ENCODE peak calls at places on chromosomes 3 and 15, in ten cellular contexts. One of them, this sample, is unnamed. For H3K9me3, the result is how much of the 10 kb centered on the place peaks cover.

GRCh38 chr15:90840954-90841353 is 27.4 kb upstream of the FURIN start:
- DNase-seq in mesenchymal stem cell: peak
- DNase-seq in adrenal gland: no peak
- DNase-seq in left lung: peak
- DNase-seq in aorta: no peak
- DNase-seq in tibial artery: no peak
- DNase-seq in lung: no peak
- DNase-seq in A673: no peak
- DNase-seq in heart right ventricle: no peak
- DNase-seq in CD4-positive, alpha-beta memory T cell: no peak
- DNase-seq in this sample: no peak

GRCh38 chr3:106114220-106114619 is 245.4 kb upstream of the CBLB start:
- DNase-seq in mesenchymal stem cell: peak
- DNase-seq in adrenal gland: no peak
- DNase-seq in left lung: no peak
- DNase-seq in aorta: no peak
- DNase-seq in tibial artery: no peak
- DNase-seq in lung: no peak
- DNase-seq in A673: no peak
- DNase-seq in heart right ventricle: no peak
- DNase-seq in CD4-positive, alpha-beta memory T cell: no peak
- DNase-seq in this sample: no peak

GRCh38 chr3:64345351-64345750 is 120.1 kb upstream of the PRICKLE2 start:
- DNase-seq in mesenchymal stem cell: peak
- DNase-seq in adrenal gland: no peak
- DNase-seq in left lung: no peak
- DNase-seq in aorta: no peak
- DNase-seq in tibial artery: no peak
- DNase-seq in lung: peak
- DNase-seq in A673: no peak
- DNase-seq in heart right ventricle: no peak
- DNase-seq in CD4-positive, alpha-beta memory T cell: no peak
- DNase-seq in this sample: peak

GRCh38 chr15:77506311-77507150 is 85.8 kb downstream of the HMG20A start:
- DNase-seq in mesenchymal stem cell: no peak
- DNase-seq in adrenal gland: peak
- DNase-seq in left lung: no peak
- DNase-seq in aorta: no peak
- DNase-seq in tibial artery: peak
- DNase-seq in lung: peak
- DNase-seq in A673: no peak
- DNase-seq in heart right ventricle: peak
- DNase-seq in CD4-positive, alpha-beta memory T cell: no peak
- DNase-seq in this sample: no peak

GRCh38 chr15:93470042-93470441 is 381.0 kb upstream of the RGMA start:
- DNase-seq in mesenchymal stem cell: no peak
- DNase-seq in adrenal gland: no peak
- DNase-seq in left lung: no peak
- DNase-seq in aorta: no peak
- DNase-seq in tibial artery: no peak
- DNase-seq in lung: no peak
- DNase-seq in A673: no peak
- DNase-seq in heart right ventricle: no peak
- DNase-seq in CD4-positive, alpha-beta memory T cell: no peak
- DNase-seq in this sample: no peak

GRCh38 chr15:94265009-94265408 is 33.6 kb downstream of the MCTP2 start:
- DNase-seq in mesenchymal stem cell: peak
- DNase-seq in adrenal gland: no peak
- DNase-seq in left lung: no peak
- DNase-seq in aorta: no peak
- DNase-seq in tibial artery: no peak
- DNase-seq in lung: no peak
- DNase-seq in A673: no peak
- DNase-seq in heart right ventricle: no peak
- DNase-seq in CD4-positive, alpha-beta memory T cell: no peak
- DNase-seq in this sample: no peak

GRCh38 chr3:152243301-152243711 is 25.4 kb upstream of the MBNL1 start:
- DNase-seq in mesenchymal stem cell: no peak
- DNase-seq in adrenal gland: no peak
- DNase-seq in left lung: no peak
- DNase-seq in aorta: no peak
- DNase-seq in tibial artery: no peak
- DNase-seq in lung: no peak
- DNase-seq in A673: no peak
- DNase-seq in heart right ventricle: no peak
- DNase-seq in CD4-positive, alpha-beta memory T cell: peak
- DNase-seq in this sample: no peak

GRCh38 chr15:84009616-84010015 is 226.0 kb upstream of the GOLGA6L4 start:
- DNase-seq in mesenchymal stem cell: no peak
- DNase-seq in adrenal gland: no peak
- DNase-seq in left lung: no peak
- DNase-seq in aorta: no peak
- DNase-seq in tibial artery: peak
- DNase-seq in lung: no peak
- DNase-seq in A673: no peak
- DNase-seq in heart right ventricle: peak
- DNase-seq in CD4-positive, alpha-beta memory T cell: no peak
- DNase-seq in this sample: no peak

GRCh38 chr3:42539871-42540714 is 37.6 kb downstream of the VIPR1 start:
- DNase-seq in mesenchymal stem cell: peak
- DNase-seq in adrenal gland: peak
- DNase-seq in left lung: peak
- DNase-seq in aorta: no peak
- DNase-seq in tibial artery: no peak
- DNase-seq in lung: peak
- DNase-seq in A673: peak
- DNase-seq in heart right ventricle: peak
- DNase-seq in CD4-positive, alpha-beta memory T cell: peak
- DNase-seq in this sample: peak

GRCh38 chr3:13352621-13353131 is 67.4 kb downstream of the NUP210 start:
- DNase-seq in mesenchymal stem cell: peak
- DNase-seq in adrenal gland: no peak
- DNase-seq in left lung: peak
- DNase-seq in aorta: no peak
- DNase-seq in tibial artery: no peak
- DNase-seq in lung: no peak
- DNase-seq in A673: no peak
- DNase-seq in heart right ventricle: no peak
- DNase-seq in CD4-positive, alpha-beta memory T cell: no peak
- DNase-seq in this sample: no peak

GRCh38 chr3:61685755-61686154 is 124.4 kb downstream of the PTPRG start:
- DNase-seq in mesenchymal stem cell: no peak
- DNase-seq in adrenal gland: no peak
- DNase-seq in left lung: no peak
- DNase-seq in aorta: no peak
- DNase-seq in tibial artery: no peak
- DNase-seq in lung: no peak
- DNase-seq in A673: peak
- DNase-seq in heart right ventricle: no peak
- DNase-seq in CD4-positive, alpha-beta memory T cell: no peak
- DNase-seq in this sample: no peak

GRCh38 chr3:27615555-27615954 is 106.6 kb downstream of the EOMES start:
- DNase-seq in mesenchymal stem cell: no peak
- DNase-seq in adrenal gland: no peak
- DNase-seq in left lung: no peak
- DNase-seq in aorta: no peak
- DNase-seq in tibial artery: no peak
- DNase-seq in lung: no peak
- DNase-seq in A673: no peak
- DNase-seq in heart right ventricle: no peak
- DNase-seq in CD4-positive, alpha-beta memory T cell: no peak
- DNase-seq in this sample: no peak

GRCh38 chr15:78366342-78366741 is 26.2 kb downstream of the CRABP1 start:
- DNase-seq in mesenchymal stem cell: no peak
- DNase-seq in adrenal gland: no peak
- DNase-seq in left lung: no peak
- DNase-seq in aorta: no peak
- DNase-seq in tibial artery: no peak
- DNase-seq in lung: no peak
- DNase-seq in A673: no peak
- DNase-seq in heart right ventricle: no peak
- DNase-seq in CD4-positive, alpha-beta memory T cell: no peak
- DNase-seq in this sample: no peak

GRCh38 chr3:136197159-136197715 is 1.1 kb upstream of the MSL2 start:
- DNase-seq in mesenchymal stem cell: no peak
- DNase-seq in adrenal gland: no peak
- DNase-seq in left lung: no peak
- DNase-seq in aorta: no peak
- DNase-seq in tibial artery: no peak
- DNase-seq in lung: no peak
- DNase-seq in A673: no peak
- DNase-seq in heart right ventricle: no peak
- DNase-seq in CD4-positive, alpha-beta memory T cell: no peak
- DNase-seq in this sample: no peak

GRCh38 chr3:49611714-49612113 is 57.4 kb downstream of the BSN start:
- DNase-seq in mesenchymal stem cell: no peak
- DNase-seq in adrenal gland: no peak
- DNase-seq in left lung: no peak
- DNase-seq in aorta: no peak
- DNase-seq in tibial artery: no peak
- DNase-seq in lung: no peak
- DNase-seq in A673: no peak
- DNase-seq in heart right ventricle: no peak
- DNase-seq in CD4-positive, alpha-beta memory T cell: no peak
- DNase-seq in this sample: no peak

GRCh38 chr3:127720985-127721384 is 48.2 kb downstream of the ABTB1 start:
- DNase-seq in mesenchymal stem cell: no peak
- DNase-seq in adrenal gland: no peak
- DNase-seq in left lung: no peak
- DNase-seq in aorta: no peak
- DNase-seq in tibial artery: no peak
- DNase-seq in lung: no peak
- DNase-seq in A673: no peak
- DNase-seq in heart right ventricle: no peak
- DNase-seq in CD4-positive, alpha-beta memory T cell: no peak
- DNase-seq in this sample: no peak

GRCh38 chr3:152113413-152113812 is 155.3 kb upstream of the MBNL1 start:
- DNase-seq in mesenchymal stem cell: no peak
- DNase-seq in adrenal gland: no peak
- DNase-seq in left lung: no peak
- DNase-seq in aorta: no peak
- DNase-seq in tibial artery: no peak
- DNase-seq in lung: no peak
- DNase-seq in A673: no peak
- DNase-seq in heart right ventricle: no peak
- DNase-seq in CD4-positive, alpha-beta memory T cell: no peak
- DNase-seq in this sample: no peak

GRCh38 chr3:104755791-104756190 is 610.9 kb upstream of the ALCAM start:
- DNase-seq in mesenchymal stem cell: no peak
- DNase-seq in adrenal gland: no peak
- DNase-seq in left lung: no peak
- DNase-seq in aorta: no peak
- DNase-seq in tibial artery: no peak
- DNase-seq in lung: no peak
- DNase-seq in A673: no peak
- DNase-seq in heart right ventricle: no peak
- DNase-seq in CD4-positive, alpha-beta memory T cell: no peak
- DNase-seq in this sample: no peak

GRCh38 chr15:58330836-58331561 is 100.8 kb upstream of the LIPC start:
- DNase-seq in mesenchymal stem cell: peak
- DNase-seq in adrenal gland: no peak
- DNase-seq in left lung: no peak
- DNase-seq in aorta: no peak
- DNase-seq in tibial artery: no peak
- DNase-seq in lung: no peak
- DNase-seq in A673: peak
- DNase-seq in heart right ventricle: no peak
- DNase-seq in CD4-positive, alpha-beta memory T cell: no peak
- DNase-seq in this sample: peak
- H3K4me3 ChIP-seq in mesenchymal stem cell: no peak
- H3K4me3 ChIP-seq in adrenal gland: no peak
- H3K4me3 ChIP-seq in left lung: no peak
- H3K4me3 ChIP-seq in aorta: no peak
- H3K4me3 ChIP-seq in tibial artery: no peak
- H3K4me3 ChIP-seq in lung: no peak
- H3K4me3 ChIP-seq in A673: no peak
- H3K4me3 ChIP-seq in heart right ventricle: no peak
- H3K4me3 ChIP-seq in CD4-positive, alpha-beta memory T cell: no peak
- H3K4me3 ChIP-seq in this sample: no peak

GRCh38 chr3:34957707-34958106 is 681.6 kb upstream of the ARPP21 start:
- DNase-seq in mesenchymal stem cell: no peak
- DNase-seq in adrenal gland: no peak
- DNase-seq in left lung: no peak
- DNase-seq in aorta: no peak
- DNase-seq in tibial artery: no peak
- DNase-seq in lung: no peak
- DNase-seq in A673: no peak
- DNase-seq in heart right ventricle: no peak
- DNase-seq in CD4-positive, alpha-beta memory T cell: no peak
- DNase-seq in this sample: no peak
- H3K9me3 ChIP-seq in mesenchymal stem cell: under half
- H3K9me3 ChIP-seq in adrenal gland: under half
- H3K9me3 ChIP-seq in left lung: under half
- H3K9me3 ChIP-seq in aorta: under half
- H3K9me3 ChIP-seq in tibial artery: under half
- H3K9me3 ChIP-seq in lung: under half
- H3K9me3 ChIP-seq in A673: under half
- H3K9me3 ChIP-seq in heart right ventricle: under half
- H3K9me3 ChIP-seq in CD4-positive, alpha-beta memory T cell: under half
- H3K9me3 ChIP-seq in this sample: under half

GRCh38 chr3:190182418-190183043 is 61.8 kb upstream of the P3H2 start:
- DNase-seq in mesenchymal stem cell: peak
- DNase-seq in adrenal gland: no peak
- DNase-seq in left lung: no peak
- DNase-seq in aorta: no peak
- DNase-seq in tibial artery: no peak
- DNase-seq in lung: no peak
- DNase-seq in A673: no peak
- DNase-seq in heart right ventricle: no peak
- DNase-seq in CD4-positive, alpha-beta memory T cell: no peak
- DNase-seq in this sample: no peak
- H3K4me3 ChIP-seq in mesenchymal stem cell: no peak
- H3K4me3 ChIP-seq in adrenal gland: no peak
- H3K4me3 ChIP-seq in left lung: no peak
- H3K4me3 ChIP-seq in aorta: no peak
- H3K4me3 ChIP-seq in tibial artery: no peak
- H3K4me3 ChIP-seq in lung: no peak
- H3K4me3 ChIP-seq in A673: no peak
- H3K4me3 ChIP-seq in heart right ventricle: no peak
- H3K4me3 ChIP-seq in CD4-positive, alpha-beta memory T cell: no peak
- H3K4me3 ChIP-seq in this sample: no peak

DNA sequence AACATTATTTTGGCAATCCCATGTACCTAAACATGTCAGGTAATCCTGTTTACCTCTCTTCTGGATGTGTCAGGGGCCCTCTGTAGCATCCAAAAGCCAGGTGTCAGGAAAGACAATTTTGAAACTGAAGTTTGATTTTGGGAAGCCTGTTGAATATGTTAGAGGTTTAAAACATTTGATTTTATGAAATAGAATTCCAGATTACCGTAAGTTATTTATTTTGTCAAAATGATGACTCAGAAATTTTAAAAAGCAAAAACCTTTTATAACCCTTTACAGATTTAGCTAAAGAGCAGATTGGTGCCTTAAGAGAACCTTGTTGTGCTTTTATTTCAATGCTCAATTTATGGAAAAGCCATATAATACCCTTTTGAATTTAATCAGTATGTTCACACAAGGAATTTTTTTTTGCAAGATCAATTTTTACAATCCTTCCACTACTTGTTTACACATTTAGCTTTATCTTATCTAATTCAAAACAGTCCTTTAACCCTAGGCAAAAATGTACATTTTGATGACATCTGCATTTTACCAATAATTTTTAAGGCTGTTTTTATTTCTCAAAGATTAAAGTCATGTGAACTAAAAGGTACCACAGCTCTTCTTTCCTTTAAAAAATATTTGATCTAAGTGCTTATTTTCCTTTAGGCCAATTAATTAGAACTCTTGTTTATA is 10.0 kb downstream of the KIF15 start:
- DNase-seq in mesenchymal stem cell: no peak
- DNase-seq in adrenal gland: no peak
- DNase-seq in left lung: no peak
- DNase-seq in aorta: no peak
- DNase-seq in tibial artery: no peak
- DNase-seq in lung: no peak
- DNase-seq in A673: no peak
- DNase-seq in heart right ventricle: no peak
- DNase-seq in CD4-positive, alpha-beta memory T cell: no peak
- DNase-seq in this sample: no peak
- H3K9me3 ChIP-seq in mesenchymal stem cell: half or more
- H3K9me3 ChIP-seq in adrenal gland: under half
- H3K9me3 ChIP-seq in left lung: under half
- H3K9me3 ChIP-seq in aorta: under half
- H3K9me3 ChIP-seq in tibial artery: under half
- H3K9me3 ChIP-seq in lung: under half
- H3K9me3 ChIP-seq in A673: under half
- H3K9me3 ChIP-seq in heart right ventricle: under half
- H3K9me3 ChIP-seq in CD4-positive, alpha-beta memory T cell: under half
- H3K9me3 ChIP-seq in this sample: under half